ENCODE peak calls at places on chromosomes 5 and 9, in eight cellular contexts. M is A549, V is thyroid gland, H is HCT116, Y is suprapubic skin, S is spleen, T is sigmoid colon, B is heart left ventricle. A is an unnamed sample.

GRCh38 chr9:92986175-92987110 is 39.1 kb downstream of the FGD3 start:
- DNase-seq in S (no peak), M (peak), T (no peak), V (peak), H (no peak), B (no peak), Y (no peak), A (no peak)

GRCh38 chr5:80777347-80778287 is 122.8 kb upstream of the DHFR start:
- DNase-seq in H (no peak), T (no peak), M (no peak), S (no peak), Y (no peak), V (no peak), B (no peak), A (no peak)

GRCh38 chr5:35369965-35370790 is 139.9 kb upstream of the PRLR start:
- DNase-seq in S (no peak), M (no peak), H (no peak), V (no peak), B (no peak), T (no peak), Y (no peak), A (no peak)

GRCh38 chr9:2859776-2860379 is 16.0 kb upstream of the PUM3 start:
- DNase-seq in S (no peak), M (peak), H (peak), B (peak), V (peak), Y (no peak), T (peak), A (peak)

GRCh38 chr5:177357459-177358332 is at the start of gene RGS14:
- DNase-seq in T (no peak), S (peak), B (peak), H (no peak), Y (no peak), M (no peak), V (no peak), A (peak)

GRCh38 chr9:123318961-123319421 is 37.0 kb upstream of the CRB2 start:
- DNase-seq in Y (no peak), M (no peak), V (peak), T (peak), S (peak), H (no peak), B (no peak), A (no peak)

GRCh38 chr5:68405026-68405684 is 189.6 kb downstream of the PIK3R1 start:
- DNase-seq in V (no peak), B (no peak), H (no peak), T (no peak), S (no peak), Y (no peak), M (peak), A (no peak)

GRCh38 chr5:88786217-88786560 is 96.8 kb downstream of the MEF2C start:
- DNase-seq in B (no peak), M (no peak), H (no peak), V (no peak), Y (no peak), T (no peak), S (no peak), A (no peak)

GRCh38 chr5:75167345-75167744 is 69.3 kb downstream of the ANKRD31 start:
- DNase-seq in B (no peak), M (peak), Y (no peak), S (no peak), V (no peak), H (peak), T (no peak), A (peak)

GRCh38 chr5:171162165-171162564 is 146.9 kb upstream of the TLX3 start:
- DNase-seq in Y (no peak), T (no peak), M (no peak), V (no peak), H (no peak), B (no peak), S (no peak), A (no peak)

GRCh38 chr5:177476531-177477233 is 3.2 kb upstream of the DBN1 start:
- DNase-seq in B (no peak), T (peak), S (no peak), M (no peak), Y (peak), H (no peak), V (peak), A (no peak)

GRCh38 chr9:101912698-101913097 is 174.3 kb upstream of the GRIN3A start:
- DNase-seq in T (no peak), V (no peak), S (no peak), M (no peak), Y (no peak), H (no peak), B (no peak), A (no peak)

GRCh38 chr9:93677061-93677571 is 100.7 kb downstream of the PHF2 start:
- DNase-seq in B (peak), Y (peak), S (peak), M (no peak), H (no peak), V (no peak), T (no peak), A (no peak)

GRCh38 chr5:27830551-27830950 is 792.2 kb upstream of the CDH9 start:
- DNase-seq in T (no peak), H (no peak), V (no peak), B (no peak), Y (no peak), M (peak), S (no peak), A (peak)

GRCh38 chr9:74770508-74771261 is 117.0 kb downstream of the TRPM6 start:
- DNase-seq in H (peak), B (no peak), M (peak), S (peak), V (no peak), Y (no peak), T (no peak), A (peak)

GRCh38 chr9:5529683-5530221 is 19.4 kb downstream of the PDCD1LG2 start:
- DNase-seq in S (no peak), T (no peak), M (peak), Y (no peak), V (no peak), B (no peak), H (no peak), A (no peak)

GRCh38 chr5:43661102-43661501 is 58.1 kb downstream of the NNT start:
- DNase-seq in B (no peak), V (no peak), Y (no peak), S (no peak), T (no peak), M (peak), H (peak), A (no peak)

GRCh38 chr5:15627109-15627508 is 127.1 kb downstream of the FBXL7 start:
- DNase-seq in B (no peak), T (no peak), V (no peak), S (no peak), M (no peak), H (no peak), Y (no peak), A (no peak)

GRCh38 chr5:135543151-135543818 is 7.5 kb upstream of the NEUROG1 start:
- DNase-seq in B (no peak), H (no peak), Y (peak), T (no peak), V (no peak), S (no peak), M (no peak), A (no peak)

GRCh38 chr5:77971965-77972544 is 195.9 kb upstream of the TBCA start:
- DNase-seq in Y (no peak), S (no peak), T (no peak), B (no peak), V (no peak), H (no peak), M (no peak), A (no peak)

GRCh38 chr5:55437452-55437851 is 97.3 kb downstream of the PLPP1 start:
- DNase-seq in V (no peak), H (no peak), S (no peak), B (no peak), T (no peak), M (no peak), Y (no peak), A (no peak)

GRCh38 chr5:148268556-148268955 is at the start of gene SPINK13:
- DNase-seq in B (no peak), T (no peak), V (peak), M (peak), S (no peak), Y (no peak), H (peak), A (peak)

GRCh38 chr5:101942321-101942882 is 353.7 kb downstream of the SLCO4C1 start:
- DNase-seq in Y (no peak), S (no peak), T (no peak), B (no peak), V (peak), M (peak), H (peak), A (no peak)

GRCh38 chr5:171700331-171700935 is 85.2 kb upstream of the SMIM23 start:
- DNase-seq in Y (no peak), H (no peak), V (peak), T (no peak), S (no peak), M (no peak), B (no peak), A (no peak)

GRCh38 chr5:141010047-141010793 is 41.0 kb upstream of the PCDHB1 start:
- DNase-seq in V (no peak), T (no peak), H (no peak), Y (no peak), M (no peak), S (no peak), B (no peak), A (no peak)

GRCh38 chr5:106874974-106875373 is 795.8 kb downstream of the EFNA5 start:
- DNase-seq in S (no peak), B (no peak), T (no peak), H (no peak), Y (no peak), M (no peak), V (no peak), A (no peak)

GRCh38 chr9:113541019-113541900 is 77.7 kb downstream of the RGS3 start:
- DNase-seq in V (peak), T (peak), S (peak), M (peak), H (peak), B (peak), Y (peak), A (peak)

GRCh38 chr5:73826761-73827450 is 200.9 kb downstream of the ARHGEF28 start:
- DNase-seq in Y (peak), H (no peak), B (no peak), V (peak), M (peak), S (no peak), T (no peak), A (no peak)

GRCh38 chr5:95960802-95961616 is 642 bp downstream of the ELL2 start:
- DNase-seq in S (peak), T (peak), V (peak), B (peak), H (no peak), Y (peak), M (peak), A (no peak)

GRCh38 chr5:176639981-176640380 is 7.3 kb upstream of the TSPAN17 start:
- DNase-seq in H (no peak), V (peak), T (peak), B (peak), M (no peak), S (no peak), Y (no peak), A (no peak)

GRCh38 chr9:116350213-116350612 is 196.6 kb downstream of the PAPPA start:
- DNase-seq in T (no peak), M (no peak), Y (no peak), B (no peak), H (no peak), V (no peak), S (no peak), A (no peak)

GRCh38 chr9:2765250-2765880 is 48.1 kb downstream of the KCNV2 start:
- DNase-seq in V (no peak), M (no peak), S (no peak), B (no peak), Y (no peak), T (no peak), H (no peak), A (no peak)

GRCh38 chr5:179615203-179615602 is 8.3 kb downstream of the HNRNPH1 start:
- DNase-seq in T (no peak), Y (peak), B (no peak), H (no peak), S (no peak), V (no peak), M (no peak), A (no peak)

GRCh38 chr5:179616002-179616594 is 7.4 kb downstream of the HNRNPH1 start:
- DNase-seq in Y (peak), M (no peak), T (peak), V (no peak), S (peak), H (no peak), B (no peak), A (no peak)

GRCh38 chr5:179612577-179613459 is 10.7 kb downstream of the HNRNPH1 start:
- DNase-seq in M (no peak), V (no peak), S (peak), T (peak), B (no peak), Y (peak), H (no peak), A (no peak)

GRCh38 chr5:179614745-179615144 is 8.7 kb downstream of the HNRNPH1 start:
- DNase-seq in M (no peak), S (peak), Y (peak), H (no peak), T (peak), V (no peak), B (no peak), A (no peak)

DNA sequence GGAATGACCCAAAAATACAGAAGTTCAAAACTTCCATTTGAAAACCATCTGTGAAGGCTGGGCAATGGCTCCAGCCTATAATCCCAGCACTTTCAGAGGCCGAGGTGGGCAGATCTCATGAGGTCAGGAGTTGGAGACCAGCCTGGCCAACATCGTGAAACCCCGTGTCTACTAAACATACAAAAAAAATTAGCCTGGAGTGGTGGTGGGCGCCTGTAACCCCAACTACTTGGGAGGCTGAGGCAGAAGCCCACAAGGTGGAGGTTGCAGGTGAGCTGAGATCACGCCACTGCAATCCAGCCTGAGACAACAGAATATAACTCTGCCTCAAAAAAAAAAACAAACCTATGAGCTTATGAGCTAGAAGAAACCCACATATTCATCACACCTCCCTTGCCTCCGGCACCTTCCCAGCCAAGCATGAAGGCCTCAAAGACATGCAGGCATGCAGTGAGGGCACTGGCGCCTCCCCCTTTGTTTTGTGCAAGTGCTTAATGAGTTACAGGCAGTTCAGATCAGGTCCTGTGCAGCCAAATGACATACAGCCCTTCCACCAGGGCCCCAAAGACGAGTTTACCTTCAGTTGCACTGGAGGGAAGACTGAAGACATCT is 9.9 kb downstream of the HNRNPH1 start:
- DNase-seq in S (peak), M (no peak), B (no peak), T (peak), H (no peak), Y (peak), V (no peak), A (no peak)
- TF ChIP-seq POLR2A in S (no peak), M (no peak), B (no peak), T (no peak), H (no peak), Y (no peak), V (no peak), A (no peak)

DNA sequence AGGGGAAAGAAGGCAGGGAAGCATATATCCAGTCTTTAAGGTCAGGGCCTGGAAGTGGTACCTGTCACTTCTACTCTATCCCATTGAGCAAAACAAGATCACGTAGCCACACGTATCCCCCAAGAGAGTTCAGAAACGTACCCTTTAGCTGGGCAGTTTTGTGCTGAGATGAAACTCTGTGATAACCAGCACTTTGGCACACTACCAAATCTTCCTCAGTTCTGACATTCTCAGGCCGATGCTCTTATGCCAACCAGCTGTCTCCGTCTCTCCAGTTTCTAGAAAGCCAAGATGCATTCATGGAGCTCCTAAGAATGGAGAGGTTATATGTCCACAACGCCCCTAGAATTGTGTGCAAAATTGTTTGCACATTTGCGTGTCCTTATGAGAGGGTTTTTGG is 176.6 kb upstream of the MSX2 start:
- DNase-seq in Y (no peak), S (no peak), B (no peak), T (no peak), M (no peak), V (no peak), H (no peak), A (no peak)
- TF ChIP-seq POLR2A in Y (no peak), S (no peak), B (no peak), T (no peak), M (no peak), V (no peak), H (no peak), A (no peak)

DNA sequence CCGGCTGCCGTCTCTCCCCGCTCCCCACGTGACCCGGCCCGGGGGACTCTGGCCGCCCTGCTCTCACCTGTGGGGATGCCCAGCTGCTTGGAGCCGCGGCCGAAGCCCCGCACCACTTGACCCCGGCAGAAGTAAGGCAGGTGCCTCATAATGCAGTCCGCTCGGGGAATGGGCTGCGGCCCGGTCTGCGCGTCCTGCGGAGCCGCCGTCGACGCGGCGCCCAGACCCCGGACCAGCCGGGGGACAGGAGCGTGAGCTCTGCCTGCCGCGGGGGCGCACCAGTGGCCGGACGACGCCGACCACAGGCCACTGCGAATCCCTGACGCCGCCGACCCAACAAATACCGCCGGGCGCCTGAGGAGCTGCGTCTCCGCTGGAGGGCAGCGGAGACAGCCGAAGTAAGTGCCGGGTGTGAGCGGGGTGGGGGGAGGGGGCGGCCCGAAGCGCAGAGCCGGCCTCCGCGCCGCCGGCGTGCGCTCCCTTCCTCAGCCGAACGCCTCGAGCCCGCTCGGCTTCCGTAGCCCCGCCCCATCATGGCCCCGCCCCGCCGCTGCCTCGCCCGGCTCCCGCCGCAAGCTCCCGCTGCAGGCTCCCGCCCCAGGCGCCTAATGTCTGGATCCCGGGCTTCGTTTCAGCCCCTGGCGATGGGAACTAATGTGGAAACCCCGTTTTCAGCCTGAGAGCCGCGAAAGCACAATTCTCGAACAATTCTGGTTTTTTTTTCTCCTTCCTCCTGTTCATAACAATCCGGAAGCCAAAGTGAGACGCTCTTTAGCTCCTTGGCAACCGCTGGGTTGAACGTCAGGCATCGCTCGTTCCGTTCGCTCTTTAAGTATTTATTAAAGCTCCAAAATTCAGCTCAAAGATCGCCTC is at the start of gene RFK:
- DNase-seq in B (peak), S (peak), T (peak), V (peak), M (peak), H (peak), Y (peak), A (peak)
- TF ChIP-seq POLR2A in B (peak), S (no peak), T (peak), V (peak), M (peak), H (peak), Y (no peak), A (peak)

GRCh38 chr9:136944519-136945332 is at the start of the genes C8G and FBXW5:
- DNase-seq in V (peak), M (peak), T (peak), B (peak), S (peak), Y (peak), H (peak), A (peak)
- TF ChIP-seq POLR2A in V (peak), M (peak), T (no peak), B (peak), S (peak), Y (no peak), H (peak), A (peak)

GRCh38 chr9:130215341-130216119 is 43.3 kb downstream of the NCS1 start:
- DNase-seq in H (no peak), V (peak), M (no peak), S (no peak), B (no peak), Y (peak), T (peak), A (no peak)
- TF ChIP-seq POLR2A in H (no peak), V (no peak), M (no peak), S (no peak), B (no peak), Y (no peak), T (no peak), A (no peak)

GRCh38 chr9:135480942-135481315 is 1.3 kb downstream of the PPP1R26 start:
- DNase-seq in B (no peak), T (no peak), M (no peak), V (no peak), S (no peak), Y (no peak), H (no peak), A (no peak)

GRCh38 chr9:135478858-135479468 is 619 bp upstream of the PPP1R26 start:
- DNase-seq in H (no peak), S (peak), T (peak), V (peak), B (no peak), Y (no peak), M (peak), A (peak)

GRCh38 chr9:135479469-135480052 is at the start of gene PPP1R26:
- DNase-seq in S (no peak), B (peak), Y (no peak), V (peak), H (no peak), T (no peak), M (peak), A (peak)

GRCh38 chr9:135482015-135482754 is 2.6 kb downstream of the PPP1R26 start:
- DNase-seq in M (no peak), Y (no peak), V (no peak), B (no peak), T (no peak), S (no peak), H (no peak), A (no peak)

GRCh38 chr9:135480071-135480941 is 724 bp downstream of the PPP1R26 start:
- DNase-seq in H (no peak), S (peak), M (peak), V (peak), Y (no peak), T (no peak), B (no peak), A (peak)
- TF ChIP-seq POLR2A in H (peak), S (no peak), M (no peak), V (peak), Y (no peak), T (no peak), B (no peak), A (peak)

GRCh38 chr5:18517641-18518380 is 883.6 kb downstream of the TAF11L14 start:
- DNase-seq in H (no peak), Y (no peak), T (no peak), M (no peak), V (no peak), S (no peak), B (no peak), A (no peak)
- TF ChIP-seq POLR2A in H (no peak), Y (no peak), T (no peak), M (no peak), V (no peak), S (no peak), B (no peak), A (no peak)

A was measured in H54.